ENCODE peak calls at places on chromosomes 3 and 15, in ten cellular contexts. One of them, this sample, is unnamed.

GRCh38 chr15:50906954-50907865 is 1.3 kb upstream of the AP4E1 start:
- DNase-seq in uterus: no peak
- DNase-seq in activated CD4-positive, alpha-beta memory T cell treated with anti-CD3 and anti-CD28 coated beads, Interleukin-2, amount 10 ng/mL, durations not matched to agents 7 days and 5 days: peak
- DNase-seq in sciatic nerve: no peak
- DNase-seq in RCC 7860: peak
- DNase-seq in NCI-H774: no peak
- DNase-seq in iPS-NIHi11: no peak
- DNase-seq in B cell: peak
- DNase-seq in GM12865: peak
- DNase-seq in T-helper 2 cell: peak
- DNase-seq in this sample: no peak

GRCh38 chr3:9402410-9403228 is 5.2 kb downstream of the SETD5 start:
- DNase-seq in uterus: no peak
- DNase-seq in activated CD4-positive, alpha-beta memory T cell treated with anti-CD3 and anti-CD28 coated beads, Interleukin-2, amount 10 ng/mL, durations not matched to agents 7 days and 5 days: no peak
- DNase-seq in sciatic nerve: peak
- DNase-seq in RCC 7860: no peak
- DNase-seq in NCI-H774: peak
- DNase-seq in iPS-NIHi11: peak
- DNase-seq in B cell: no peak
- DNase-seq in GM12865: no peak
- DNase-seq in T-helper 2 cell: no peak
- DNase-seq in this sample: no peak

GRCh38 chr3:87052499-87053260 is 61.7 kb upstream of the VGLL3 start:
- DNase-seq in uterus: no peak
- DNase-seq in activated CD4-positive, alpha-beta memory T cell treated with anti-CD3 and anti-CD28 coated beads, Interleukin-2, amount 10 ng/mL, durations not matched to agents 7 days and 5 days: no peak
- DNase-seq in sciatic nerve: no peak
- DNase-seq in RCC 7860: no peak
- DNase-seq in NCI-H774: no peak
- DNase-seq in iPS-NIHi11: no peak
- DNase-seq in B cell: no peak
- DNase-seq in GM12865: no peak
- DNase-seq in T-helper 2 cell: no peak
- DNase-seq in this sample: no peak

GRCh38 chr3:149968216-149968615 is 2.5 kb downstream of the PFN2 start:
- DNase-seq in uterus: no peak
- DNase-seq in activated CD4-positive, alpha-beta memory T cell treated with anti-CD3 and anti-CD28 coated beads, Interleukin-2, amount 10 ng/mL, durations not matched to agents 7 days and 5 days: no peak
- DNase-seq in sciatic nerve: no peak
- DNase-seq in RCC 7860: peak
- DNase-seq in NCI-H774: no peak
- DNase-seq in iPS-NIHi11: no peak
- DNase-seq in B cell: no peak
- DNase-seq in GM12865: no peak
- DNase-seq in T-helper 2 cell: no peak
- DNase-seq in this sample: peak

GRCh38 chr3:97882975-97883598 is 61.3 kb downstream of the CRYBG3 start:
- DNase-seq in uterus: no peak
- DNase-seq in activated CD4-positive, alpha-beta memory T cell treated with anti-CD3 and anti-CD28 coated beads, Interleukin-2, amount 10 ng/mL, durations not matched to agents 7 days and 5 days: no peak
- DNase-seq in sciatic nerve: no peak
- DNase-seq in RCC 7860: peak
- DNase-seq in NCI-H774: peak
- DNase-seq in iPS-NIHi11: peak
- DNase-seq in B cell: no peak
- DNase-seq in GM12865: no peak
- DNase-seq in T-helper 2 cell: no peak
- DNase-seq in this sample: peak

GRCh38 chr3:150346956-150347863 is 60.9 kb upstream of the TSC22D2 start:
- DNase-seq in uterus: no peak
- DNase-seq in activated CD4-positive, alpha-beta memory T cell treated with anti-CD3 and anti-CD28 coated beads, Interleukin-2, amount 10 ng/mL, durations not matched to agents 7 days and 5 days: no peak
- DNase-seq in sciatic nerve: no peak
- DNase-seq in RCC 7860: no peak
- DNase-seq in NCI-H774: no peak
- DNase-seq in iPS-NIHi11: no peak
- DNase-seq in B cell: no peak
- DNase-seq in GM12865: no peak
- DNase-seq in T-helper 2 cell: no peak
- DNase-seq in this sample: no peak

GRCh38 chr3:185175370-185175987 is 22.6 kb upstream of the C3orf70 start:
- DNase-seq in uterus: no peak
- DNase-seq in activated CD4-positive, alpha-beta memory T cell treated with anti-CD3 and anti-CD28 coated beads, Interleukin-2, amount 10 ng/mL, durations not matched to agents 7 days and 5 days: no peak
- DNase-seq in sciatic nerve: peak
- DNase-seq in RCC 7860: no peak
- DNase-seq in NCI-H774: no peak
- DNase-seq in iPS-NIHi11: peak
- DNase-seq in B cell: no peak
- DNase-seq in GM12865: peak
- DNase-seq in T-helper 2 cell: no peak
- DNase-seq in this sample: no peak

GRCh38 chr15:65333441-65333820 is 29.0 kb downstream of the RNU5B-1 start:
- DNase-seq in uterus: no peak
- DNase-seq in activated CD4-positive, alpha-beta memory T cell treated with anti-CD3 and anti-CD28 coated beads, Interleukin-2, amount 10 ng/mL, durations not matched to agents 7 days and 5 days: no peak
- DNase-seq in sciatic nerve: no peak
- DNase-seq in RCC 7860: no peak
- DNase-seq in NCI-H774: no peak
- DNase-seq in iPS-NIHi11: peak
- DNase-seq in B cell: no peak
- DNase-seq in GM12865: no peak
- DNase-seq in T-helper 2 cell: no peak
- DNase-seq in this sample: no peak

GRCh38 chr15:70111203-70112017 is 13.7 kb upstream of the TLE3 start:
- DNase-seq in uterus: peak
- DNase-seq in activated CD4-positive, alpha-beta memory T cell treated with anti-CD3 and anti-CD28 coated beads, Interleukin-2, amount 10 ng/mL, durations not matched to agents 7 days and 5 days: no peak
- DNase-seq in sciatic nerve: peak
- DNase-seq in RCC 7860: peak
- DNase-seq in NCI-H774: peak
- DNase-seq in iPS-NIHi11: peak
- DNase-seq in B cell: no peak
- DNase-seq in GM12865: peak
- DNase-seq in T-helper 2 cell: no peak
- DNase-seq in this sample: peak

GRCh38 chr3:190517696-190518095 is 3.8 kb downstream of the IL1RAP start:
- DNase-seq in uterus: no peak
- DNase-seq in activated CD4-positive, alpha-beta memory T cell treated with anti-CD3 and anti-CD28 coated beads, Interleukin-2, amount 10 ng/mL, durations not matched to agents 7 days and 5 days: no peak
- DNase-seq in sciatic nerve: no peak
- DNase-seq in RCC 7860: peak
- DNase-seq in NCI-H774: no peak
- DNase-seq in iPS-NIHi11: no peak
- DNase-seq in B cell: no peak
- DNase-seq in GM12865: no peak
- DNase-seq in T-helper 2 cell: no peak
- DNase-seq in this sample: no peak

GRCh38 chr15:68984589-68984988 is 29.9 kb upstream of the NOX5 start:
- DNase-seq in uterus: no peak
- DNase-seq in activated CD4-positive, alpha-beta memory T cell treated with anti-CD3 and anti-CD28 coated beads, Interleukin-2, amount 10 ng/mL, durations not matched to agents 7 days and 5 days: no peak
- DNase-seq in sciatic nerve: no peak
- DNase-seq in RCC 7860: no peak
- DNase-seq in NCI-H774: no peak
- DNase-seq in iPS-NIHi11: no peak
- DNase-seq in B cell: no peak
- DNase-seq in GM12865: no peak
- DNase-seq in T-helper 2 cell: no peak
- DNase-seq in this sample: no peak

GRCh38 chr15:89127054-89127702 is 38.9 kb downstream of the ABHD2 start:
- DNase-seq in uterus: no peak
- DNase-seq in activated CD4-positive, alpha-beta memory T cell treated with anti-CD3 and anti-CD28 coated beads, Interleukin-2, amount 10 ng/mL, durations not matched to agents 7 days and 5 days: peak
- DNase-seq in sciatic nerve: no peak
- DNase-seq in RCC 7860: peak
- DNase-seq in NCI-H774: no peak
- DNase-seq in iPS-NIHi11: no peak
- DNase-seq in B cell: no peak
- DNase-seq in GM12865: peak
- DNase-seq in T-helper 2 cell: no peak
- DNase-seq in this sample: no peak

GRCh38 chr3:126621627-126622345 is 33.1 kb downstream of the TXNRD3 start:
- DNase-seq in uterus: no peak
- DNase-seq in activated CD4-positive, alpha-beta memory T cell treated with anti-CD3 and anti-CD28 coated beads, Interleukin-2, amount 10 ng/mL, durations not matched to agents 7 days and 5 days: no peak
- DNase-seq in sciatic nerve: no peak
- DNase-seq in RCC 7860: peak
- DNase-seq in NCI-H774: no peak
- DNase-seq in iPS-NIHi11: no peak
- DNase-seq in B cell: no peak
- DNase-seq in GM12865: no peak
- DNase-seq in T-helper 2 cell: no peak
- DNase-seq in this sample: no peak

GRCh38 chr15:77846360-77846759 is 213.6 kb upstream of the LINGO1 start:
- DNase-seq in uterus: no peak
- DNase-seq in activated CD4-positive, alpha-beta memory T cell treated with anti-CD3 and anti-CD28 coated beads, Interleukin-2, amount 10 ng/mL, durations not matched to agents 7 days and 5 days: no peak
- DNase-seq in sciatic nerve: no peak
- DNase-seq in RCC 7860: no peak
- DNase-seq in NCI-H774: no peak
- DNase-seq in iPS-NIHi11: no peak
- DNase-seq in B cell: no peak
- DNase-seq in GM12865: no peak
- DNase-seq in T-helper 2 cell: no peak
- DNase-seq in this sample: no peak

GRCh38 chr15:60591491-60592385 is 112.8 kb upstream of the ICE2 start:
- DNase-seq in uterus: peak
- DNase-seq in activated CD4-positive, alpha-beta memory T cell treated with anti-CD3 and anti-CD28 coated beads, Interleukin-2, amount 10 ng/mL, durations not matched to agents 7 days and 5 days: peak
- DNase-seq in sciatic nerve: peak
- DNase-seq in RCC 7860: no peak
- DNase-seq in NCI-H774: no peak
- DNase-seq in iPS-NIHi11: peak
- DNase-seq in B cell: peak
- DNase-seq in GM12865: peak
- DNase-seq in T-helper 2 cell: no peak
- DNase-seq in this sample: no peak

This sample was measured in COR-L47.